ENCODE peak calls at places on chromosomes 11 and 22, in ten cellular contexts. One of them, this sample, is unnamed.

GRCh38 chr11:83827520-83827919 is 541.4 kb upstream of the CCDC90B start:
- DNase-seq in sciatic nerve: no peak
- DNase-seq in type B pancreatic cell: no peak
- DNase-seq in iPS DF 6.9: no peak
- DNase-seq in NCI-H2081: no peak
- DNase-seq in heart right ventricle: no peak
- DNase-seq in mesothelial cell of epicardium: no peak
- DNase-seq in Caco-2: no peak
- DNase-seq in activated T-helper 1 cell treated with anti-CD3 and anti-CD28 coated beads, Interleukin-12 subunit alpha, Interleukin-12 subunit beta, Interleukin-2, Interleukin-4 antibody, amounts not matched to agents 30 ng/mL and 10 ng/mL and 1 ng/mL, durations not matched to agents 14 hours and 24 hours and 36 hours: no peak
- DNase-seq in GM12865: no peak
- DNase-seq in this sample: no peak

GRCh38 chr22:28410050-28410816 is 269.4 kb downstream of the TTC28 start:
- DNase-seq in sciatic nerve: no peak
- DNase-seq in type B pancreatic cell: no peak
- DNase-seq in iPS DF 6.9: no peak
- DNase-seq in NCI-H2081: no peak
- DNase-seq in heart right ventricle: no peak
- DNase-seq in mesothelial cell of epicardium: no peak
- DNase-seq in Caco-2: no peak
- DNase-seq in activated T-helper 1 cell treated with anti-CD3 and anti-CD28 coated beads, Interleukin-12 subunit alpha, Interleukin-12 subunit beta, Interleukin-2, Interleukin-4 antibody, amounts not matched to agents 30 ng/mL and 10 ng/mL and 1 ng/mL, durations not matched to agents 14 hours and 24 hours and 36 hours: no peak
- DNase-seq in GM12865: no peak
- DNase-seq in this sample: no peak

GRCh38 chr11:34978236-34979191 is 62.1 kb downstream of the PDHX start:
- DNase-seq in sciatic nerve: no peak
- DNase-seq in type B pancreatic cell: no peak
- DNase-seq in iPS DF 6.9: no peak
- DNase-seq in NCI-H2081: no peak
- DNase-seq in heart right ventricle: no peak
- DNase-seq in mesothelial cell of epicardium: no peak
- DNase-seq in Caco-2: no peak
- DNase-seq in activated T-helper 1 cell treated with anti-CD3 and anti-CD28 coated beads, Interleukin-12 subunit alpha, Interleukin-12 subunit beta, Interleukin-2, Interleukin-4 antibody, amounts not matched to agents 30 ng/mL and 10 ng/mL and 1 ng/mL, durations not matched to agents 14 hours and 24 hours and 36 hours: no peak
- DNase-seq in GM12865: no peak
- DNase-seq in this sample: no peak

GRCh38 chr11:73808052-73808451 is 20.4 kb downstream of the MRPL48 start:
- DNase-seq in sciatic nerve: no peak
- DNase-seq in type B pancreatic cell: no peak
- DNase-seq in iPS DF 6.9: no peak
- DNase-seq in NCI-H2081: no peak
- DNase-seq in heart right ventricle: no peak
- DNase-seq in mesothelial cell of epicardium: no peak
- DNase-seq in Caco-2: no peak
- DNase-seq in activated T-helper 1 cell treated with anti-CD3 and anti-CD28 coated beads, Interleukin-12 subunit alpha, Interleukin-12 subunit beta, Interleukin-2, Interleukin-4 antibody, amounts not matched to agents 30 ng/mL and 10 ng/mL and 1 ng/mL, durations not matched to agents 14 hours and 24 hours and 36 hours: no peak
- DNase-seq in GM12865: no peak
- DNase-seq in this sample: no peak

GRCh38 chr11:130992788-130993187 is 76.5 kb upstream of the SNX19 start:
- DNase-seq in sciatic nerve: no peak
- DNase-seq in type B pancreatic cell: no peak
- DNase-seq in iPS DF 6.9: no peak
- DNase-seq in NCI-H2081: no peak
- DNase-seq in heart right ventricle: no peak
- DNase-seq in mesothelial cell of epicardium: no peak
- DNase-seq in Caco-2: no peak
- DNase-seq in activated T-helper 1 cell treated with anti-CD3 and anti-CD28 coated beads, Interleukin-12 subunit alpha, Interleukin-12 subunit beta, Interleukin-2, Interleukin-4 antibody, amounts not matched to agents 30 ng/mL and 10 ng/mL and 1 ng/mL, durations not matched to agents 14 hours and 24 hours and 36 hours: no peak
- DNase-seq in GM12865: no peak
- DNase-seq in this sample: no peak

GRCh38 chr22:30606455-30607299 is at the start of gene TCN2:
- DNase-seq in sciatic nerve: peak
- DNase-seq in type B pancreatic cell: no peak
- DNase-seq in iPS DF 6.9: peak
- DNase-seq in NCI-H2081: peak
- DNase-seq in heart right ventricle: peak
- DNase-seq in mesothelial cell of epicardium: peak
- DNase-seq in Caco-2: peak
- DNase-seq in activated T-helper 1 cell treated with anti-CD3 and anti-CD28 coated beads, Interleukin-12 subunit alpha, Interleukin-12 subunit beta, Interleukin-2, Interleukin-4 antibody, amounts not matched to agents 30 ng/mL and 10 ng/mL and 1 ng/mL, durations not matched to agents 14 hours and 24 hours and 36 hours: peak
- DNase-seq in GM12865: peak
- DNase-seq in this sample: peak

GRCh38 chr11:2122907-2123627 is 16.1 kb downstream of the IGF2 start:
- DNase-seq in sciatic nerve: no peak
- DNase-seq in type B pancreatic cell: no peak
- DNase-seq in iPS DF 6.9: no peak
- DNase-seq in NCI-H2081: no peak
- DNase-seq in heart right ventricle: no peak
- DNase-seq in mesothelial cell of epicardium: peak
- DNase-seq in Caco-2: no peak
- DNase-seq in activated T-helper 1 cell treated with anti-CD3 and anti-CD28 coated beads, Interleukin-12 subunit alpha, Interleukin-12 subunit beta, Interleukin-2, Interleukin-4 antibody, amounts not matched to agents 30 ng/mL and 10 ng/mL and 1 ng/mL, durations not matched to agents 14 hours and 24 hours and 36 hours: no peak
- DNase-seq in GM12865: no peak
- DNase-seq in this sample: no peak

GRCh38 chr22:44147821-44148574 is 32.7 kb upstream of the PARVG start:
- DNase-seq in sciatic nerve: no peak
- DNase-seq in type B pancreatic cell: no peak
- DNase-seq in iPS DF 6.9: peak
- DNase-seq in NCI-H2081: no peak
- DNase-seq in heart right ventricle: no peak
- DNase-seq in mesothelial cell of epicardium: no peak
- DNase-seq in Caco-2: no peak
- DNase-seq in activated T-helper 1 cell treated with anti-CD3 and anti-CD28 coated beads, Interleukin-12 subunit alpha, Interleukin-12 subunit beta, Interleukin-2, Interleukin-4 antibody, amounts not matched to agents 30 ng/mL and 10 ng/mL and 1 ng/mL, durations not matched to agents 14 hours and 24 hours and 36 hours: no peak
- DNase-seq in GM12865: no peak
- DNase-seq in this sample: no peak

GRCh38 chr11:36249271-36249670 is 40.0 kb downstream of the COMMD9 start:
- DNase-seq in sciatic nerve: no peak
- DNase-seq in type B pancreatic cell: no peak
- DNase-seq in iPS DF 6.9: no peak
- DNase-seq in NCI-H2081: no peak
- DNase-seq in heart right ventricle: no peak
- DNase-seq in mesothelial cell of epicardium: no peak
- DNase-seq in Caco-2: no peak
- DNase-seq in activated T-helper 1 cell treated with anti-CD3 and anti-CD28 coated beads, Interleukin-12 subunit alpha, Interleukin-12 subunit beta, Interleukin-2, Interleukin-4 antibody, amounts not matched to agents 30 ng/mL and 10 ng/mL and 1 ng/mL, durations not matched to agents 14 hours and 24 hours and 36 hours: no peak
- DNase-seq in GM12865: no peak
- DNase-seq in this sample: no peak

GRCh38 chr11:3605279-3605662 is 36.5 kb downstream of the ART5 start:
- DNase-seq in sciatic nerve: no peak
- DNase-seq in type B pancreatic cell: no peak
- DNase-seq in iPS DF 6.9: no peak
- DNase-seq in NCI-H2081: no peak
- DNase-seq in heart right ventricle: no peak
- DNase-seq in mesothelial cell of epicardium: no peak
- DNase-seq in Caco-2: no peak
- DNase-seq in activated T-helper 1 cell treated with anti-CD3 and anti-CD28 coated beads, Interleukin-12 subunit alpha, Interleukin-12 subunit beta, Interleukin-2, Interleukin-4 antibody, amounts not matched to agents 30 ng/mL and 10 ng/mL and 1 ng/mL, durations not matched to agents 14 hours and 24 hours and 36 hours: no peak
- DNase-seq in GM12865: no peak
- DNase-seq in this sample: no peak

GRCh38 chr11:73359341-73359740 is 16.9 kb upstream of the RELT start:
- DNase-seq in sciatic nerve: no peak
- DNase-seq in type B pancreatic cell: no peak
- DNase-seq in iPS DF 6.9: no peak
- DNase-seq in NCI-H2081: no peak
- DNase-seq in heart right ventricle: peak
- DNase-seq in mesothelial cell of epicardium: no peak
- DNase-seq in Caco-2: no peak
- DNase-seq in activated T-helper 1 cell treated with anti-CD3 and anti-CD28 coated beads, Interleukin-12 subunit alpha, Interleukin-12 subunit beta, Interleukin-2, Interleukin-4 antibody, amounts not matched to agents 30 ng/mL and 10 ng/mL and 1 ng/mL, durations not matched to agents 14 hours and 24 hours and 36 hours: no peak
- DNase-seq in GM12865: no peak
- DNase-seq in this sample: no peak

GRCh38 chr11:5004429-5005274 is 10.0 kb downstream of the OR51L1 start:
- DNase-seq in sciatic nerve: no peak
- DNase-seq in type B pancreatic cell: no peak
- DNase-seq in iPS DF 6.9: no peak
- DNase-seq in NCI-H2081: peak
- DNase-seq in heart right ventricle: peak
- DNase-seq in mesothelial cell of epicardium: no peak
- DNase-seq in Caco-2: no peak
- DNase-seq in activated T-helper 1 cell treated with anti-CD3 and anti-CD28 coated beads, Interleukin-12 subunit alpha, Interleukin-12 subunit beta, Interleukin-2, Interleukin-4 antibody, amounts not matched to agents 30 ng/mL and 10 ng/mL and 1 ng/mL, durations not matched to agents 14 hours and 24 hours and 36 hours: no peak
- DNase-seq in GM12865: peak
- DNase-seq in this sample: peak

GRCh38 chr11:45108070-45109064 is 38.1 kb upstream of the PRDM11 start:
- DNase-seq in sciatic nerve: no peak
- DNase-seq in type B pancreatic cell: no peak
- DNase-seq in iPS DF 6.9: no peak
- DNase-seq in NCI-H2081: no peak
- DNase-seq in heart right ventricle: no peak
- DNase-seq in mesothelial cell of epicardium: no peak
- DNase-seq in Caco-2: no peak
- DNase-seq in activated T-helper 1 cell treated with anti-CD3 and anti-CD28 coated beads, Interleukin-12 subunit alpha, Interleukin-12 subunit beta, Interleukin-2, Interleukin-4 antibody, amounts not matched to agents 30 ng/mL and 10 ng/mL and 1 ng/mL, durations not matched to agents 14 hours and 24 hours and 36 hours: no peak
- DNase-seq in GM12865: no peak
- DNase-seq in this sample: no peak

GRCh38 chr11:68308068-68308467 is 4.3 kb upstream of the LRP5 start:
- DNase-seq in sciatic nerve: no peak
- DNase-seq in type B pancreatic cell: no peak
- DNase-seq in iPS DF 6.9: no peak
- DNase-seq in NCI-H2081: no peak
- DNase-seq in heart right ventricle: peak
- DNase-seq in mesothelial cell of epicardium: no peak
- DNase-seq in Caco-2: peak
- DNase-seq in activated T-helper 1 cell treated with anti-CD3 and anti-CD28 coated beads, Interleukin-12 subunit alpha, Interleukin-12 subunit beta, Interleukin-2, Interleukin-4 antibody, amounts not matched to agents 30 ng/mL and 10 ng/mL and 1 ng/mL, durations not matched to agents 14 hours and 24 hours and 36 hours: no peak
- DNase-seq in GM12865: no peak
- DNase-seq in this sample: no peak

GRCh38 chr11:82675838-82676237 is 57.8 kb downstream of the FAM181B start:
- DNase-seq in sciatic nerve: no peak
- DNase-seq in type B pancreatic cell: no peak
- DNase-seq in iPS DF 6.9: no peak
- DNase-seq in NCI-H2081: no peak
- DNase-seq in heart right ventricle: no peak
- DNase-seq in mesothelial cell of epicardium: no peak
- DNase-seq in Caco-2: no peak
- DNase-seq in activated T-helper 1 cell treated with anti-CD3 and anti-CD28 coated beads, Interleukin-12 subunit alpha, Interleukin-12 subunit beta, Interleukin-2, Interleukin-4 antibody, amounts not matched to agents 30 ng/mL and 10 ng/mL and 1 ng/mL, durations not matched to agents 14 hours and 24 hours and 36 hours: no peak
- DNase-seq in GM12865: peak
- DNase-seq in this sample: no peak

GRCh38 chr11:89495951-89496350 is 4.8 kb upstream of the NOX4 start:
- DNase-seq in sciatic nerve: no peak
- DNase-seq in type B pancreatic cell: no peak
- DNase-seq in iPS DF 6.9: no peak
- DNase-seq in NCI-H2081: no peak
- DNase-seq in heart right ventricle: peak
- DNase-seq in mesothelial cell of epicardium: no peak
- DNase-seq in Caco-2: no peak
- DNase-seq in activated T-helper 1 cell treated with anti-CD3 and anti-CD28 coated beads, Interleukin-12 subunit alpha, Interleukin-12 subunit beta, Interleukin-2, Interleukin-4 antibody, amounts not matched to agents 30 ng/mL and 10 ng/mL and 1 ng/mL, durations not matched to agents 14 hours and 24 hours and 36 hours: no peak
- DNase-seq in GM12865: no peak
- DNase-seq in this sample: no peak